ENCODE peak calls at places on chromosomes 5 and 9, in six cellular contexts. One of them, this sample, is unnamed.

GRCh38 chr5:113487411-113487778 is 858 bp downstream of the MCC start:
- DNase-seq in GM06990: peak; percentile 7
- DNase-seq in astrocyte of the spinal cord: peak; percentile 35
- DNase-seq in hepatocyte: peak; percentile 12
- DNase-seq in fibroblast of the aortic adventitia: peak; percentile 23
- DNase-seq in cardiac fibroblast: peak; percentile 24
- DNase-seq in this sample: peak; percentile 11

GRCh38 chr5:178118345-178118744 is 5.0 kb downstream of the N4BP3 start:
- DNase-seq in GM06990: peak; percentile 63
- DNase-seq in astrocyte of the spinal cord: no peak
- DNase-seq in hepatocyte: no peak
- DNase-seq in fibroblast of the aortic adventitia: no peak
- DNase-seq in cardiac fibroblast: no peak
- DNase-seq in this sample: no peak

GRCh38 chr5:99543841-99544240 is 615.0 kb upstream of the CHD1 start:
- DNase-seq in GM06990: no peak
- DNase-seq in astrocyte of the spinal cord: peak; percentile 18
- DNase-seq in hepatocyte: no peak
- DNase-seq in fibroblast of the aortic adventitia: no peak
- DNase-seq in cardiac fibroblast: peak; percentile 14
- DNase-seq in this sample: peak; percentile 0

GRCh38 chr9:113993838-113994540 is 84.1 kb downstream of the AMBP start:
- DNase-seq in GM06990: no peak
- DNase-seq in astrocyte of the spinal cord: peak; percentile 73
- DNase-seq in hepatocyte: no peak
- DNase-seq in fibroblast of the aortic adventitia: peak; percentile 93
- DNase-seq in cardiac fibroblast: peak; percentile 92
- DNase-seq in this sample: peak; percentile 50

GRCh38 chr9:15584383-15584782 is 31.5 kb downstream of the CCDC171 start:
- DNase-seq in GM06990: no peak
- DNase-seq in astrocyte of the spinal cord: no peak
- DNase-seq in hepatocyte: no peak
- DNase-seq in fibroblast of the aortic adventitia: no peak
- DNase-seq in cardiac fibroblast: no peak
- DNase-seq in this sample: no peak

GRCh38 chr9:4141201-4141750 is 158.6 kb downstream of the GLIS3 start:
- DNase-seq in GM06990: no peak
- DNase-seq in astrocyte of the spinal cord: peak; percentile 27
- DNase-seq in hepatocyte: no peak
- DNase-seq in fibroblast of the aortic adventitia: peak; percentile 21
- DNase-seq in cardiac fibroblast: no peak
- DNase-seq in this sample: no peak

GRCh38 chr5:154312571-154312970 is 122.0 kb downstream of the GALNT10 start:
- DNase-seq in GM06990: no peak
- DNase-seq in astrocyte of the spinal cord: peak; percentile 44
- DNase-seq in hepatocyte: no peak
- DNase-seq in fibroblast of the aortic adventitia: peak; percentile 70
- DNase-seq in cardiac fibroblast: peak; percentile 31
- DNase-seq in this sample: peak; percentile 29

GRCh38 chr5:149549461-149550266 is 1.6 kb downstream of the CSNK1A1 start:
- DNase-seq in GM06990: peak; percentile 47
- DNase-seq in astrocyte of the spinal cord: peak; percentile 61
- DNase-seq in hepatocyte: peak; percentile 61
- DNase-seq in fibroblast of the aortic adventitia: peak; percentile 62
- DNase-seq in cardiac fibroblast: peak; percentile 55
- DNase-seq in this sample: peak; percentile 56

GRCh38 chr5:14581333-14581890 is at the start of gene OTULINL:
- DNase-seq in GM06990: peak; percentile 80
- DNase-seq in astrocyte of the spinal cord: peak; percentile 69
- DNase-seq in hepatocyte: peak; percentile 94
- DNase-seq in fibroblast of the aortic adventitia: peak; percentile 60
- DNase-seq in cardiac fibroblast: peak; percentile 79
- DNase-seq in this sample: peak; percentile 65

GRCh38 chr5:50711280-50711679 is 44.8 kb downstream of the PARP8 start:
- DNase-seq in GM06990: peak; percentile 57
- DNase-seq in astrocyte of the spinal cord: peak; percentile 3
- DNase-seq in hepatocyte: peak; percentile 9
- DNase-seq in fibroblast of the aortic adventitia: peak; percentile 10
- DNase-seq in cardiac fibroblast: peak; percentile 1
- DNase-seq in this sample: peak; percentile 4

GRCh38 chr5:95530441-95530840 is 24.3 kb downstream of the SKIC3 start:
- DNase-seq in GM06990: no peak
- DNase-seq in astrocyte of the spinal cord: peak; percentile 78
- DNase-seq in hepatocyte: peak; percentile 15
- DNase-seq in fibroblast of the aortic adventitia: peak; percentile 79
- DNase-seq in cardiac fibroblast: peak; percentile 67
- DNase-seq in this sample: peak; percentile 84

GRCh38 chr9:93058357-93059096 is at the start of gene SUSD3:
- DNase-seq in GM06990: peak; percentile 88
- DNase-seq in astrocyte of the spinal cord: no peak
- DNase-seq in hepatocyte: peak; percentile 91
- DNase-seq in fibroblast of the aortic adventitia: peak; percentile 9
- DNase-seq in cardiac fibroblast: peak; percentile 71
- DNase-seq in this sample: no peak
- H3K4me3 ChIP-seq in GM06990: peak within 1 kb of the TSS; percentile 70
- H3K4me3 ChIP-seq in astrocyte of the spinal cord: no peak within 1 kb of the TSS
- H3K4me3 ChIP-seq in hepatocyte: peak within 1 kb of the TSS; percentile 58
- H3K4me3 ChIP-seq in fibroblast of the aortic adventitia: peak within 1 kb of the TSS; percentile 31
- H3K4me3 ChIP-seq in cardiac fibroblast: peak within 1 kb of the TSS; percentile 28
- H3K4me3 ChIP-seq in this sample: peak within 1 kb of the TSS; percentile 38

DNA sequence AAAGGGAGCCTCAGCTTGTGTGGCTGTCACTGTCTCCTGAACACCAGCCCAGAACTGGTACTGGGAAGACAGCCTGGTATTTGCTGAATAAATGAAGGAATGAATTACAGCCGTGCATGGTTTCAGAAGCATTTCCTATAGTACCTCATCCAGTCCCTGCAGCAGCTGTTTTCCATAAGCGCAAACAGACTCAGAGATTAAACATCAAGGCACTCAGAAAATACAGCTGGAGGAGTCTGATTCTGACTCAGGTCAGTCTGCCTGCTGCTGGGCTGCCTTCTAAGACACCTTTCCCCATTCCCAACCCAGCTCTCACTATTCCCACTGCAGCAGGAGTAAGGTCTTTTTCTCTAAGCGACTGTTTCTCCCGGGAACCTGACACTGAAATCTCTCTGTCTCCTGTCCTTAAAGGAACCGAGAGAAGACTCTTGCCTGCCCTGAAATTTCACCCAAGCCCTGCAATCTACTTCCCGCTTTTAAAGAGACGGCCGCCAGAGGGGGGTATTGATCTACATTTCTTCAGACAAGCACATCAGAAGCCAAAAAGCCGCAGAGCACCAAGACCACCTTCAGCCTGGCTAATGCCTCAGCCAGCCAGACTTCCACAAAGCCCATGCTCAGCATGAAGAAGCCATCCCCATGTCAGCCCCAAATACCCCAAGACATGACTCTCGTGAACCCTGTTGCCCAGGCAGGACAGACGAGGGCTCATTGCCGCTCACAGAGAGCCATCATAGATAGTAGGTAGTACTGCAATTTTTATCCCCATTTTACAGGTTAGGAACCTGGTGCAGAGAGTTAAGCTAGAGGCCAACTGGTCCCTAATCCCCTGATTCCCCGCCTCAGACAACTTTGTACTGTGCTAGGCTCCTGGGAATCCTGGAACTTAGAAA is 5.4 kb upstream of the FOXI1 start:
- DNase-seq in GM06990: peak; percentile 26
- DNase-seq in astrocyte of the spinal cord: peak; percentile 84
- DNase-seq in hepatocyte: peak; percentile 92
- DNase-seq in fibroblast of the aortic adventitia: peak; percentile 87
- DNase-seq in cardiac fibroblast: peak; percentile 89
- DNase-seq in this sample: peak; percentile 79
- TF ChIP-seq CTCF in GM06990: peak; percentile 62
- TF ChIP-seq CTCF in astrocyte of the spinal cord: peak; percentile 72
- TF ChIP-seq CTCF in hepatocyte: peak; percentile 86
- TF ChIP-seq CTCF in fibroblast of the aortic adventitia: peak; percentile 68
- TF ChIP-seq CTCF in cardiac fibroblast: peak; percentile 62
- TF ChIP-seq CTCF in this sample: peak; percentile 69

DNA sequence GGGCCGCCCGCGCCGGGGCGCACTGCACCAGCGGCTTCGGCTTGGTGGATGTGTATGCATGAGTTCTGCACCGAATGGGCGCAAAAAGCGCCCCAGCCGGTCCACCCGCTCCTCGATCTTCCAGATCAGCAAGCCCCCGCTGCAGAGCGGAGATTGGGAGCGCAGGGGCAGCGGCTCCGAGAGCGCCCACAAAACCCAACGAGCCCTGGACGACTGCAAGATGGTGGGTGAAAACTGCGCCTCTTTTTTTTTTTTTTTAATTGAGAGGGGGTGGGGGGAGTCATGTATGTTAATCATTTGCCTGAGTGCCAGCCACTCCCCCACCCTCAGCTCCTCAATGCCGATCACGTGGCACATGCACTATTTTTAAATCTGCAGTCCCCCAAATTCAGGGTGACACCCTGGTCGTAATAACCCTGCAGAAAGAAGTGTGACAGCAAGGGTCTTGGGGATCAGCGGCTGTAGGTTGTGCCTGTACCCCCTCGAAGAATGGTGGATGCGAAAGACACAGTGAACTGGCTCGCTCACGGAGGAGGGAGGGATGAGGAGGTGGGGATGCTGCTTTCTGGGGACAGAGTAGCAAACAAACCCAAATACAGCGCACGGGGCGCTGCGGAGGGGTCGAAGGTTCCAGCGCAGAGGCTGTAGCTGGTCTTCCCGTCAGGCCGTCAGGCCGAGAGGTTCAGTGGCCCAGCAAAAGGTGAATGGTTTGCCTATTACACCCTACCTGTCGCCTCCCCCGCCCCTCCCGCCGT is 929 bp downstream of the RGS7BP start:
- DNase-seq in GM06990: no peak
- DNase-seq in astrocyte of the spinal cord: no peak
- DNase-seq in hepatocyte: no peak
- DNase-seq in fibroblast of the aortic adventitia: no peak
- DNase-seq in cardiac fibroblast: no peak
- DNase-seq in this sample: no peak
- H3K4me3 ChIP-seq in GM06990: no peak overlapping the region
- H3K4me3 ChIP-seq in astrocyte of the spinal cord: peak overlapping the region; percentile 31
- H3K4me3 ChIP-seq in hepatocyte: peak overlapping the region; percentile 69
- H3K4me3 ChIP-seq in fibroblast of the aortic adventitia: peak overlapping the region; percentile 52
- H3K4me3 ChIP-seq in cardiac fibroblast: peak overlapping the region; percentile 17
- H3K4me3 ChIP-seq in this sample: no peak overlapping the region

DNA sequence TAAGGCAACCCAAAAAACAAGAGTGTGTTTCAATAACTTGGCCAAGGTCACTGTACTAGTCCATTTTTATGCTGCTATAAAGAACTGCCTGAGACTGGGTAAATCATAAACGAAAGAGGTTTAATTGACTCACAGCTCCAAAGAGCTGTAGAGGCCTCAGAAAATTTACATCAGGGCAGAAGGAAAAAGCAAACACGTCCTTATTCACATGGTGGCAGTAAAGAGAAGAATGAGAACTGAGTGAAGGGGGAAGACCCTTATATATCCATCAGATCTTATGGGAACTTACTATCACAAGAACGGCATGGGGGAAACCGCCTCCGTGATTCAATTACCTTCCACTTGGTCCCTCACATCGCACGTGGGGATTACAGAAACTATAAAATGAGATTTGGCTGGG is 64.3 kb upstream of the CAMK4 start:
- DNase-seq in GM06990: no peak
- DNase-seq in astrocyte of the spinal cord: no peak
- DNase-seq in hepatocyte: peak; percentile 8
- DNase-seq in fibroblast of the aortic adventitia: no peak
- DNase-seq in cardiac fibroblast: no peak
- DNase-seq in this sample: no peak
- TF ChIP-seq CTCF in GM06990: no peak
- TF ChIP-seq CTCF in astrocyte of the spinal cord: no peak
- TF ChIP-seq CTCF in hepatocyte: peak; percentile 36
- TF ChIP-seq CTCF in fibroblast of the aortic adventitia: no peak
- TF ChIP-seq CTCF in cardiac fibroblast: no peak
- TF ChIP-seq CTCF in this sample: no peak

GRCh38 chr9:127578952-127579853 is 32.9 kb upstream of the STXBP1 start:
- DNase-seq in GM06990: peak; percentile 37
- DNase-seq in astrocyte of the spinal cord: peak; percentile 98
- DNase-seq in hepatocyte: peak; percentile 90
- DNase-seq in fibroblast of the aortic adventitia: peak; percentile 96
- DNase-seq in cardiac fibroblast: peak; percentile 95
- DNase-seq in this sample: peak; percentile 98

GRCh38 chr9:127580879-127581278 is 31.2 kb upstream of the STXBP1 start:
- DNase-seq in GM06990: no peak
- DNase-seq in astrocyte of the spinal cord: no peak
- DNase-seq in hepatocyte: no peak
- DNase-seq in fibroblast of the aortic adventitia: no peak
- DNase-seq in cardiac fibroblast: no peak
- DNase-seq in this sample: no peak

GRCh38 chr9:127580371-127580770 is 31.7 kb upstream of the STXBP1 start:
- DNase-seq in GM06990: no peak
- DNase-seq in astrocyte of the spinal cord: no peak
- DNase-seq in hepatocyte: no peak
- DNase-seq in fibroblast of the aortic adventitia: no peak
- DNase-seq in cardiac fibroblast: no peak
- DNase-seq in this sample: no peak

GRCh38 chr9:127575875-127576778 is 36.0 kb upstream of the STXBP1 start:
- DNase-seq in GM06990: no peak
- DNase-seq in astrocyte of the spinal cord: no peak
- DNase-seq in hepatocyte: peak; percentile 62
- DNase-seq in fibroblast of the aortic adventitia: no peak
- DNase-seq in cardiac fibroblast: no peak
- DNase-seq in this sample: no peak

GRCh38 chr9:127578627-127578951 is 33.5 kb upstream of the STXBP1 start:
- DNase-seq in GM06990: no peak
- DNase-seq in astrocyte of the spinal cord: no peak
- DNase-seq in hepatocyte: no peak
- DNase-seq in fibroblast of the aortic adventitia: no peak
- DNase-seq in cardiac fibroblast: no peak
- DNase-seq in this sample: no peak
- H3K4me3 ChIP-seq in GM06990: no peak overlapping the region
- H3K4me3 ChIP-seq in astrocyte of the spinal cord: peak overlapping the region; percentile 27
- H3K4me3 ChIP-seq in hepatocyte: no peak overlapping the region
- H3K4me3 ChIP-seq in fibroblast of the aortic adventitia: peak overlapping the region; percentile 64
- H3K4me3 ChIP-seq in cardiac fibroblast: no peak overlapping the region
- H3K4me3 ChIP-seq in this sample: peak overlapping the region; percentile 53

This sample was measured in AG10803.